ENCODE peak calls at places on chromosomes 12 and 14, in four cellular contexts. Z is H54, C is A549, S is IMR-90. Q is an unnamed sample.
A peak's percentile ranks its signal among the peaks of the same experiment; 100 is the strongest.

GRCh38 chr14:96065661-96066459 is 26.7 kb downstream of the C14orf132 start:
- DNase-seq in Z (no peak), C (no peak), S (no peak), Q (no peak)

GRCh38 chr14:51337520-51337919 is 97.5 kb downstream of the TMX1 start:
- DNase-seq in Z (no peak), C (no peak), S (no peak), Q (no peak)

GRCh38 chr12:100229036-100229635 is 28.5 kb downstream of the ACTR6 start:
- DNase-seq in S (peak; percentile 13), Z (no peak), C (peak; percentile 60), Q (peak; percentile 27)

GRCh38 chr12:15638231-15638630 is 151.0 kb downstream of the EPS8 start:
- DNase-seq in C (no peak), S (no peak), Z (no peak), Q (no peak)

GRCh38 chr14:105092912-105093425 is 27.7 kb upstream of the GPR132 start:
- DNase-seq in Z (peak; percentile 79), C (peak; percentile 85), S (peak; percentile 58), Q (no peak)

GRCh38 chr14:49961270-49962222 is 68.7 kb downstream of the ARF6 start:
- DNase-seq in C (no peak), S (peak; percentile 32), Z (no peak), Q (no peak)

GRCh38 chr12:58602179-58602578 is 318.1 kb downstream of the LRIG3 start:
- DNase-seq in S (peak; percentile 23), Z (no peak), C (no peak), Q (no peak)

GRCh38 chr14:51424041-51424440 is 184.0 kb downstream of the TMX1 start:
- DNase-seq in S (no peak), Z (no peak), C (no peak), Q (no peak)

GRCh38 chr14:68501621-68502052 is 291.2 kb downstream of the ZFP36L1 start:
- DNase-seq in C (no peak), Z (no peak), S (no peak), Q (peak; percentile 4)

GRCh38 chr12:103208006-103208405 is 250.5 kb downstream of the ASCL1 start:
- DNase-seq in C (no peak), S (no peak), Z (no peak), Q (no peak)

GRCh38 chr12:19978193-19978592 is 390.1 kb upstream of the PDE3A start:
- DNase-seq in S (peak; percentile 97), C (peak; percentile 40), Z (no peak), Q (no peak)

GRCh38 chr12:42725839-42726238 is 136.3 kb upstream of the PRICKLE1 start:
- DNase-seq in S (peak; percentile 94), Z (peak; percentile 11), C (no peak), Q (no peak)

GRCh38 chr12:52155048-52155868 is 36.6 kb downstream of the KRT80 start:
- DNase-seq in Z (no peak), C (peak; percentile 89), S (no peak), Q (no peak)

GRCh38 chr14:66295386-66295785 is 190.8 kb upstream of the CCDC196 start:
- DNase-seq in S (no peak), C (no peak), Z (no peak), Q (no peak)

GRCh38 chr12:8078400-8078799 is 3.7 kb upstream of the NECAP1 start:
- DNase-seq in Z (no peak), C (peak; percentile 68), S (peak; percentile 87), Q (peak; percentile 53)

GRCh38 chr14:21090194-21090939 is 8.1 kb downstream of the ZNF219 start:
- DNase-seq in S (no peak), C (no peak), Z (no peak), Q (peak; percentile 41)

GRCh38 chr12:131604146-131604844 is 106.6 kb upstream of the SFSWAP start:
- DNase-seq in C (no peak), Z (no peak), S (no peak), Q (no peak)

DNA sequence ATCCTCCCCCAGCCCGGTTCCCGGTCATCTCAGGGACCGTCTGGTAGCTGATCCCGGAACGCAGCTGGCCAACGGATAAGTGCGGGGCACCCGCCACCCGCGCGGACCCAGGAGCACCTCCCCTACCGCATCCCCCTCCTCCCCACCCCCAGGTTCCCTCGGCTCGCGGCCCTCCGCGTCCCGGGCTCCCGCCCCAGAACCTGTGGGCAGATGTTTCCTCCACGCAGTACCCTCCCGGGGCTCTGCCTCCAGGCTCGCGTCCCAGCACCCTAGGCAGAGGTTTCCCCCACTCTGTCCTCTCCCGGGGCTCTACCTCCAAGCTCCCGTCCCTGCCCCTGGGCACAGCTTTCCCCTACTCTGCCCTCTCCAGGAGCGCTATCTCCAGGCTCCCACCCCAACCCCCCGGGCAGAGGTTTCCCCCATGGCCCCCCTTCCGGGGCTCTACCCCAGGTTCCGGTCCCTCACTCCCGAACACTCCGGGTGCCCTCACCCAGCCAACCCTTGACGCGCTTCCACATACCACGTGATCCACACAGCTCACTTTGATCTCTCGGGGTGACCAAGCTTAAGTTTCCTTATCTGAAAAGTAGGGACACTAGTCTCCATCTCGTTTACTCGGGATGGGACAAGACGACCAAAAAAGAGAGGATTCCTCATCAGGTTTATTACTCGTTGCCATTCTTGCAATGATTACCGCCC is at the start of gene CCDC38:
- DNase-seq in S (peak; percentile 28), Z (peak; percentile 98), C (peak; percentile 93), Q (peak; percentile 52)
- TF ChIP-seq POLR2A in S (no peak), Z (peak; percentile 35), C (peak; percentile 79), Q (peak; percentile 20)

GRCh38 chr12:46383654-46384450 is 11.3 kb upstream of the SLC38A2 start:
- DNase-seq in S (peak; percentile 97), C (peak; percentile 93), Z (peak; percentile 40), Q (peak; percentile 93)
- TF ChIP-seq POLR2A in S (peak; percentile 90), C (peak; percentile 36), Z (peak; percentile 58), Q (peak; percentile 84)

GRCh38 chr12:111448831-111449790 is 43.4 kb downstream of the SH2B3 start:
- DNase-seq in C (no peak), S (no peak), Z (no peak), Q (no peak)
- TF ChIP-seq POLR2A in C (no peak), S (no peak), Z (no peak), Q (no peak)

GRCh38 chr14:65054471-65055085 is 47.7 kb downstream of the MAX start:
- DNase-seq in C (no peak), S (no peak), Z (no peak), Q (peak; percentile 57)
- TF ChIP-seq POLR2A in C (no peak), S (no peak), Z (no peak), Q (no peak)

GRCh38 chr14:73761621-73762355 is 47.6 kb upstream of the PNMA1 start:
- DNase-seq in C (no peak), S (no peak), Z (no peak), Q (no peak)
- TF ChIP-seq POLR2A in C (no peak), S (no peak), Z (no peak), Q (no peak)

DNA sequence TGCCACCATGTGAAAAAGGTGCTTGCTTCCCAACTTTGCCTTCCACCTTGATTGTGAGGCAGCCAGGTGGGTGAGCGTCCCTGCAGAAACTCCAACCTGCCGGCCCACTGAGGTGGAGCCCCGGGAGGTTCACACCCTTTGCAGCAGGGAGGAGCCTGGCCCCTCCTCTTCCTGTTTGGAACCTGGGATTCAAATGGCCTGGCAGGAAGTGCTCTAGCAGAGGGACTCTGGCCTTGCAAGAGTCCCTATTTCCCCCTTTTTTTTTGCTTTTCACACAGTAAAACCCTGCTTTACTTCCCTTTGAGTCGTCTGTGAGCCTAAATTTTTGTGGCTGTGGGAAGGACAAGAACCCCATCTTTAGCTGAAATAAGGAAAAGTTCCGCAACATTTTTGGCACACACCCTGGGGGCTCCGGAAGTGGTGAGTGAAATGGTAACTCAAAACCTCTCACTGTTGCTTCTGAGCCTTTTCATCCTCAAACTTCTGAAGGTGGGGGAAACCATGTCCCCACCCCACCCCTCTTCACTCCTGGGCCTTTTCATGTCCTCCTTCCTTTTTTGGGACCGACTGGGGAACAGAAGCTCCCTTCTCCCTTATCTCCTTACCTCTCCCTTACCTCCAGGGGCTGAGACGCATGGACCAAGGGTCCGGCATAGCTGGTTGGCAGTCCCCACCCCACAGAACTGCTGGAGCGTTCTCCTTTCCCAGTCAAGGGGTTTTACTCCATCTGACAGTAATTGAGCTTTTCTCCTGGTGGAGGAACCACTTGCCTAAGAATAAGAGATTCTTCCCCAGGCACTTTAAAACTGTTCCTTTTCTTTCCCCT is 102.0 kb downstream of the KCNMB4 start:
- DNase-seq in C (no peak), Z (no peak), S (no peak), Q (no peak)
- TF ChIP-seq POLR2A in C (no peak), Z (no peak), S (no peak), Q (no peak)

GRCh38 chr12:14481201-14481600 is 86.5 kb downstream of the PLBD1 start:
- DNase-seq in C (no peak), Z (no peak), S (no peak), Q (no peak)

GRCh38 chr12:14479004-14479403 is 88.7 kb downstream of the PLBD1 start:
- DNase-seq in C (no peak), S (no peak), Z (no peak), Q (no peak)

GRCh38 chr12:14482886-14483285 is 84.8 kb downstream of the PLBD1 start:
- DNase-seq in Z (no peak), C (no peak), S (no peak), Q (no peak)

GRCh38 chr12:14482361-14482760 is 85.3 kb downstream of the PLBD1 start:
- DNase-seq in Z (no peak), C (no peak), S (no peak), Q (no peak)
- TF ChIP-seq POLR2A in Z (no peak), C (no peak), S (no peak), Q (no peak)

Q was measured in erythroblast.